ENCODE peak calls at places on chromosomes 4 and X, in seven cellular contexts. C is progenitor cell of endocrine pancreas, J is activated T-cell treated with anti-CD3 and anti-CD28 coated beads for 24 hours, Z is GM13976, E is AG08395, L is T47D, W is endodermal cell. T is an unnamed sample.

GRCh38 chr4:146243883-146244277 is 29.5 kb downstream of the REELD1 start:
- DNase-seq in C (no peak), J (no peak), Z (no peak), E (no peak), L (no peak), W (no peak), T (no peak)

GRCh38 chr4:14856076-14856926 is 146.0 kb upstream of the CPEB2 start:
- DNase-seq in C (no peak), J (peak; percentile 54), Z (peak; percentile 50), E (peak; percentile 93), L (no peak), W (peak; percentile 61), T (no peak)

GRCh38 chr4:164438321-164438720 is 315.6 kb upstream of the SMIM31 start:
- DNase-seq in C (no peak), J (no peak), Z (no peak), E (no peak), L (no peak), W (no peak), T (no peak)

GRCh38 chr4:141870152-141870551 is 233.8 kb downstream of the IL15 start:
- DNase-seq in C (no peak), J (no peak), Z (no peak), E (no peak), L (no peak), W (no peak), T (no peak)

GRCh38 chr4:145819246-145820181 is 119.1 kb downstream of the ZNF827 start:
- DNase-seq in C (no peak), J (no peak), Z (no peak), E (no peak), L (no peak), W (no peak), T (no peak)

GRCh38 chr4:128308986-128309385 is 21.4 kb upstream of the PGRMC2 start:
- DNase-seq in C (no peak), J (no peak), Z (no peak), E (no peak), L (no peak), W (no peak), T (no peak)

GRCh38 chrX:39238017-39238416 is 436.8 kb downstream of the MID1IP1 start:
- DNase-seq in C (no peak), J (no peak), Z (no peak), E (no peak), L (no peak), W (no peak), T (no peak)

GRCh38 chr4:40212674-40213504 is 16.1 kb downstream of the RHOH start:
- DNase-seq in C (no peak), J (no peak), Z (no peak), E (peak; percentile 31), L (no peak), W (no peak), T (no peak)

GRCh38 chr4:170348945-170349344 is 259.2 kb upstream of the AADAT start:
- DNase-seq in C (no peak), J (no peak), Z (no peak), E (no peak), L (no peak), W (no peak), T (no peak)

GRCh38 chr4:141792164-141792563 is 155.8 kb downstream of the IL15 start:
- DNase-seq in C (no peak), J (no peak), Z (no peak), E (no peak), L (no peak), W (no peak), T (no peak)

GRCh38 chrX:23127586-23127985 is 127.8 kb downstream of the DDX53 start:
- DNase-seq in C (no peak), J (no peak), Z (no peak), E (no peak), L (no peak), W (no peak), T (no peak)

GRCh38 chrX:88135735-88136134 is 611.3 kb upstream of the CPXCR1 start:
- DNase-seq in C (no peak), J (no peak), Z (no peak), E (no peak), L (no peak), W (no peak), T (no peak)

GRCh38 chrX:148691456-148691855 is 191.0 kb downstream of the AFF2 start:
- DNase-seq in C (no peak), J (no peak), Z (no peak), E (peak; percentile 41), L (no peak), W (no peak), T (no peak)

GRCh38 chr4:104449537-104449936 is 45.2 kb downstream of the CXXC4 start:
- DNase-seq in C (no peak), J (no peak), Z (no peak), E (no peak), L (no peak), W (no peak), T (no peak)

GRCh38 chrX:48025561-48025960 is 18.8 kb downstream of the SPACA5 start:
- DNase-seq in C (no peak), J (peak; percentile 20), Z (peak; percentile 40), E (peak; percentile 31), L (no peak), W (peak; percentile 76), T (peak; percentile 10)

GRCh38 chrX:121496966-121497365 is 449.6 kb downstream of the GLUD2 start:
- DNase-seq in C (no peak), J (no peak), Z (no peak), E (no peak), L (no peak), W (no peak), T (no peak)

GRCh38 chr4:41160010-41160789 is 54.1 kb downstream of the APBB2 start:
- DNase-seq in C (no peak), J (no peak), Z (no peak), E (peak; percentile 57), L (no peak), W (peak; percentile 66), T (no peak)

T was measured in germinal center.